ENCODE peak calls at places on chromosomes 2 and 18, in ten cellular contexts. W, G, T, F, X, U, A, C, H and I are unnamed samples. For H3K27me3, the result is how much of the 10 kb centered on the place peaks cover.

GRCh38 chr2:63012541-63012940 is 38.1 kb upstream of the OTX1 start:
- DNase-seq in X (no peak), G (no peak), A (no peak), T (no peak), U (no peak), W (no peak), F (no peak), H (no peak), C (no peak), I (no peak)

GRCh38 chr2:157825885-157826284 is 50.2 kb downstream of the ACVR1 start:
- DNase-seq in X (no peak), U (no peak), W (peak), G (no peak), F (peak), T (peak), A (peak), H (no peak), C (peak), I (no peak)

GRCh38 chr2:86753606-86754005 is 33.5 kb downstream of the RMND5A start:
- DNase-seq in T (no peak), G (no peak), C (no peak), H (no peak), U (no peak), W (no peak), X (no peak), A (no peak), F (no peak), I (no peak)

GRCh38 chr2:134934641-134935040 is 16.0 kb downstream of the CCNT2 start:
- DNase-seq in U (no peak), C (no peak), A (no peak), H (no peak), T (no peak), W (no peak), F (no peak), G (no peak), X (no peak), I (no peak)

GRCh38 chr2:237732790-237733349 is 65.7 kb upstream of the RBM44 start:
- DNase-seq in F (no peak), C (no peak), W (peak), A (peak), U (no peak), H (peak), G (no peak), T (no peak), X (peak), I (no peak)

GRCh38 chr18:77071711-77072292 is 60.8 kb downstream of the MBP start:
- DNase-seq in U (no peak), T (peak), G (peak), C (no peak), H (peak), F (no peak), A (no peak), W (no peak), X (no peak), I (peak)

GRCh38 chr2:145750617-145751016 is 1230.7 kb upstream of the ZEB2 start:
- DNase-seq in H (no peak), W (no peak), A (no peak), U (no peak), G (no peak), T (no peak), X (no peak), F (no peak), C (no peak), I (no peak)

GRCh38 chr18:38940863-38941531 is 1375.4 kb upstream of the CELF4 start:
- DNase-seq in F (peak), C (no peak), A (no peak), T (peak), W (no peak), X (no peak), G (peak), U (peak), H (no peak), I (no peak)

GRCh38 chr2:219358170-219359075 is 25.9 kb upstream of the RESP18 start:
- DNase-seq in A (no peak), W (no peak), C (no peak), F (no peak), H (no peak), X (peak), T (no peak), G (no peak), U (no peak), I (no peak)

GRCh38 chr2:224142397-224143312 is 103.6 kb upstream of the SERPINE2 start:
- DNase-seq in W (no peak), X (no peak), C (no peak), F (peak), U (no peak), G (no peak), T (peak), A (no peak), H (no peak), I (no peak)

GRCh38 chr2:179311071-179311470 is 46.4 kb upstream of the SESTD1 start:
- DNase-seq in W (no peak), A (no peak), X (peak), F (no peak), T (no peak), G (no peak), H (no peak), C (peak), U (no peak), I (no peak)

GRCh38 chr2:128325665-128326181 is 7.1 kb upstream of the HS6ST1 start:
- DNase-seq in T (no peak), U (no peak), W (peak), X (no peak), C (no peak), G (no peak), H (no peak), F (no peak), A (no peak), I (peak)

GRCh38 chr2:8324164-8324848 is 357.6 kb upstream of the ID2 start:
- DNase-seq in X (peak), C (peak), G (no peak), H (no peak), T (no peak), U (no peak), F (no peak), W (no peak), A (no peak), I (no peak)

GRCh38 chr2:86022661-86023365 is 82.9 kb downstream of the POLR1A start:
- DNase-seq in X (no peak), U (peak), C (no peak), H (no peak), T (no peak), F (no peak), A (peak), G (no peak), W (no peak), I (no peak)

GRCh38 chr2:55090702-55091101 is 40.5 kb upstream of the RTN4 start:
- DNase-seq in G (no peak), U (no peak), A (no peak), H (no peak), C (no peak), F (peak), T (no peak), W (no peak), X (no peak), I (no peak)

GRCh38 chr2:91839904-91840868 is 3031.0 kb upstream of the TEKT4 start:
- DNase-seq in H (no peak), G (no peak), U (no peak), F (no peak), X (no peak), A (no peak), T (no peak), W (no peak), C (no peak), I (no peak)

GRCh38 chr2:240818543-240819403 is 1.2 kb downstream of the KIF1A start:
- DNase-seq in U (no peak), X (peak), G (no peak), F (no peak), C (peak), T (no peak), W (no peak), H (no peak), A (peak), I (peak)

GRCh38 chr2:73035899-73036778 is 35.4 kb downstream of the SFXN5 start:
- DNase-seq in X (no peak), T (peak), F (no peak), G (no peak), U (no peak), W (no peak), A (no peak), C (peak), H (no peak), I (no peak)

GRCh38 chr18:79925656-79925979 is 25.8 kb downstream of the SLC66A2 start:
- DNase-seq in X (no peak), F (no peak), T (no peak), W (no peak), G (no peak), H (no peak), A (peak), C (peak), U (no peak), I (peak)

GRCh38 chr2:230685165-230685560 is 27.5 kb upstream of the CAB39 start:
- DNase-seq in A (no peak), C (no peak), W (no peak), X (peak), U (no peak), F (no peak), T (no peak), H (no peak), G (no peak), I (no peak)

GRCh38 chr2:16614314-16614860 is 51.2 kb downstream of the CYRIA start:
- DNase-seq in X (no peak), W (no peak), G (no peak), U (no peak), H (no peak), A (no peak), T (no peak), C (no peak), F (no peak), I (peak)

GRCh38 chr2:16617282-16618266 is 48.1 kb downstream of the CYRIA start:
- DNase-seq in X (peak), C (peak), H (peak), T (no peak), G (no peak), A (no peak), W (peak), U (no peak), F (no peak), I (peak)

GRCh38 chr2:16613475-16613874 is 52.2 kb downstream of the CYRIA start:
- DNase-seq in T (peak), X (no peak), U (no peak), H (no peak), A (no peak), W (no peak), F (no peak), G (no peak), C (no peak), I (no peak)

GRCh38 chr2:16615246-16615645 is 50.4 kb downstream of the CYRIA start:
- DNase-seq in T (no peak), A (no peak), F (no peak), G (no peak), H (no peak), W (no peak), C (no peak), X (no peak), U (no peak), I (no peak)

DNA sequence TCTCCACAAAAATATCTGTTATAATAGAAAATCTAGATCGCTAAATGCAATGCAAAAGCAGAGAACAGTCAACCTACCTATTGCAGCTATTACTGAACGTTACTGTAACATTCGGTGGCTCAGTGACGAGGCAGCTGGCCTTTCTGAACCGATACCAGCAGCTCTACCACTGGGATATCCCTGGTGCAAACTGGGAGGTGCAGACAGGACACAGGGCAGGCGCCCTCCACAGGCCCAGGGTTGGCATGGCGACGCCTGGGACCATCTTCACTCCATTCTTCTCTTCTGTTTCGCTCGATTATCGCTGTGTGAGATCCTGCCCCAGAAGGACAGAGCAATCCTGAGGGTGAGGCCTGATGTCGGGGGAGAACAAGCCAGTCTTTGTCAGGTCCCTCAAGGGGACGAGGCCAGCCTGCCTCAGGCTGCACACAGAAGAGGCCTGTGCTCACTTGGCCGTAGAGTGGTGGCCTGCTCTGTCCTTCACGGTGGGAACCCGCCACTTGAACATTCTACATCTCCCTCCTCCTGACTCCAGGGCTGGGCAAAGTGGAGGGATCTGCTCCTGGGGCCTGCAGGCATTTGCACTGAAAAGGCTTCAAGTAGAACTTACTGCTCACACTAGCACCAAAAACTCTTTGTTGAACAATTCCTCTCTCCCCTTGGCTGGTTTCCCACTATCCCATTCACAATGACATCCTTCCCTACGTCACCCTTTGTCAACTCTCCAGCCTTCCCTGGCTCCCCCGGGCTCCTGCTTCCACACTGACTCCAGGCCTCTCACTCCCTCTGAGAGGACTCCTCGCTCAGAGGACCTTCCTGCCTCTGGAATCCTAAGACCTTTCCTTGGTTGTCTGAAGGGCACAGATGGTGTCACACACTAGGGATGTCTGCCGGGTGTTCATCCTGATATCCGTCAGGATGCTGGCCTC is 49.7 kb downstream of the CYRIA start:
- DNase-seq in A (peak), T (no peak), U (no peak), H (peak), G (no peak), F (no peak), W (no peak), X (no peak), C (no peak), I (no peak)
- TF ChIP-seq CTCF in A (no peak), T (no peak), U (no peak), H (no peak), G (no peak), F (no peak), W (no peak), X (no peak), C (peak), I (no peak)

GRCh38 chr18:37524546-37525301 is 40.9 kb downstream of the CELF4 start:
- DNase-seq in H (no peak), C (no peak), G (no peak), A (no peak), T (no peak), F (no peak), X (peak), U (no peak), W (no peak), I (no peak)
- H3K27me3 ChIP-seq in H (under half), C (under half), G (under half), A (under half), T (under half), F (under half), X (under half), U (under half), W (under half), I (under half)

DNA sequence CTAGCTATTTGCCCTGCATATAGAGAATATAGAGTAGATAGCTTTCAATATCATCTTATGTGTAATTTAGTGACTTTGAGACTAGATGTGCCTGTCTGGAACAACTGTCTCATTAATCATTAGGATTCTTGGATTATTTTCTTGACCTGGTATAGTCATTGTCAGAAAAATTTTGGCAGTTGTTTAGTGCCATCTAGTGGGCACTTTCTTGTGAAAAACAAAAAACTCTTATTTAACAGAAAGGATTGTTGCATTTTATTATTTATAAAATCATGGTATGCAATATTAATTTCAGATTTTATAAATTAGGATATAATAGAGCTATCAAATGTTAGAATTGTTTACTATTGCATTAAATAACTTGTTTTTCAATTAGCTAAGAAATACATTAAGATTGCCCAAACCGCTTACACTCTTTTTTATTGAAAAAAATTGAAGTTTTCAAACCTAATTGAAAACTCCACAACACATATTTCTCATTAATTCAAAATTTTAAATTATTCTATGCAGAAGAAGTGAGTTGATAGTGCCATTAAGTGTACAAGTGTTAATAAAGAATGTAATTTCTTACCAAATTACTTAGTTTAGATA is 80.3 kb downstream of the DYNAP start:
- DNase-seq in T (peak), C (no peak), A (no peak), U (no peak), W (no peak), X (peak), F (peak), H (no peak), G (no peak), I (no peak)
- TF ChIP-seq CTCF in T (peak), C (peak), A (peak), U (peak), W (peak), X (peak), F (peak), H (peak), G (peak), I (no peak)

GRCh38 chr2:26730549-26730948 is 33.5 kb upstream of the SLC35F6 start:
- DNase-seq in X (no peak), T (no peak), H (no peak), G (no peak), U (no peak), F (no peak), C (no peak), A (no peak), W (no peak), I (no peak)
- H3K27me3 ChIP-seq in X (under half), T (under half), H (under half), G (under half), U (under half), F (under half), C (under half), A (under half), W (under half), I (under half)

GRCh38 chr2:126860395-126860794 is 38.3 kb upstream of the TEX51 start:
- DNase-seq in T (no peak), A (no peak), F (no peak), U (no peak), W (no peak), C (no peak), X (no peak), G (no peak), H (no peak), I (no peak)

GRCh38 chr2:126862730-126863129 is 36.0 kb upstream of the TEX51 start:
- DNase-seq in A (no peak), T (no peak), G (no peak), U (no peak), F (no peak), W (no peak), H (no peak), C (no peak), X (no peak), I (no peak)

GRCh38 chr2:126863336-126864015 is 35.2 kb upstream of the TEX51 start:
- DNase-seq in X (no peak), T (no peak), C (no peak), A (no peak), U (peak), F (no peak), W (no peak), G (no peak), H (no peak), I (no peak)

GRCh38 chr2:126866451-126866850 is 32.2 kb upstream of the TEX51 start:
- DNase-seq in G (no peak), T (no peak), H (no peak), C (no peak), U (no peak), F (no peak), W (no peak), X (no peak), A (no peak), I (no peak)

GRCh38 chr2:126864861-126865260 is 33.8 kb upstream of the TEX51 start:
- DNase-seq in H (no peak), A (no peak), W (no peak), C (peak), T (no peak), F (no peak), G (no peak), X (no peak), U (no peak), I (no peak)
- TF ChIP-seq CTCF in H (no peak), A (no peak), W (no peak), C (peak), T (peak), F (no peak), G (no peak), X (no peak), U (peak), I (no peak)

DNA sequence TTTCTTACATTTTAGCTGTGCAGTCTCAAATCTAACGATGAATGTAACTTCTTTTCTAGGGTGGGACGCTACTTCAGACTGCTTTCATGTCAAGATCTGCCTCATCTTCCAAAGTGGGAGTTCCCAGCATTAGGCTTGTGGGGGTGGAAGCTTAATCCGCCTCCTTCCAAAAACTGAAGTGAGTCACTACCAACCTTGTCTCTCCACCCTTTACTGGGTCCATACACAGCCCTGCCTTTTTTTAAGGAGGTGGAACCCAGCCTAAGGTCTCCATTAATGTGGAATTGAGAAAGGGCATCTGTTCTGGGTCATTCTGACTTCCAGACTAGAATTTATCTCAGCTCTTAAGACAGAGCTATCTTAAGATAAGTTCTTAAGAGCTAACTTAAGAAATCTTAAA is 42.0 kb upstream of the NFE2L2 start:
- DNase-seq in T (no peak), C (no peak), G (no peak), U (no peak), X (no peak), W (no peak), H (peak), A (no peak), F (no peak), I (no peak)
- H3K27me3 ChIP-seq in T (under half), C (under half), G (under half), U (under half), X (under half), W (under half), H (under half), A (under half), F (under half), I (under half)

GRCh38 chr2:65482971-65483370 is 50.6 kb upstream of the SPRED2 start:
- DNase-seq in C (no peak), X (no peak), U (no peak), G (no peak), H (no peak), T (no peak), F (no peak), A (no peak), W (no peak), I (no peak)
- TF ChIP-seq CTCF in C (no peak), X (no peak), U (no peak), G (no peak), H (no peak), T (no peak), F (no peak), A (no peak), W (no peak), I (no peak)